ENCODE peak calls at places on chromosome 14, in six cellular contexts. One of them, this sample, is unnamed.

GRCh38 chr14:100147181-100147631 is 12.2 kb downstream of the DEGS2 start:
- DNase-seq in H1: no peak
- DNase-seq in HepG2: no peak
- DNase-seq in K562: no peak
- DNase-seq in SK-N-SH: peak; percentile 26
- DNase-seq in HCT116: no peak
- DNase-seq in this sample: no peak

GRCh38 chr14:98144964-98145363 is 1127.0 kb downstream of the BCL11B start:
- DNase-seq in H1: no peak
- DNase-seq in HepG2: no peak
- DNase-seq in K562: no peak
- DNase-seq in SK-N-SH: no peak
- DNase-seq in HCT116: no peak
- DNase-seq in this sample: no peak

GRCh38 chr14:66224492-66225178 is 261.5 kb upstream of the CCDC196 start:
- DNase-seq in H1: no peak
- DNase-seq in HepG2: no peak
- DNase-seq in K562: no peak
- DNase-seq in SK-N-SH: no peak
- DNase-seq in HCT116: no peak
- DNase-seq in this sample: no peak

GRCh38 chr14:34461334-34462131 is 507 bp downstream of the SPTSSA start:
- DNase-seq in H1: no peak
- DNase-seq in HepG2: peak; percentile 89
- DNase-seq in K562: peak; percentile 62
- DNase-seq in SK-N-SH: no peak
- DNase-seq in HCT116: peak; percentile 13
- DNase-seq in this sample: peak; percentile 56

GRCh38 chr14:20732477-20732876 is 13.2 kb upstream of the EDDM3A start:
- DNase-seq in H1: no peak
- DNase-seq in HepG2: no peak
- DNase-seq in K562: no peak
- DNase-seq in SK-N-SH: no peak
- DNase-seq in HCT116: no peak
- DNase-seq in this sample: no peak

GRCh38 chr14:101481557-101481956 is 79.7 kb upstream of the DIO3 start:
- DNase-seq in H1: no peak
- DNase-seq in HepG2: no peak
- DNase-seq in K562: no peak
- DNase-seq in SK-N-SH: no peak
- DNase-seq in HCT116: no peak
- DNase-seq in this sample: peak; percentile 18

GRCh38 chr14:61561144-61561543 is 134.2 kb upstream of the HIF1A start:
- DNase-seq in H1: no peak
- DNase-seq in HepG2: peak; percentile 42
- DNase-seq in K562: no peak
- DNase-seq in SK-N-SH: peak; percentile 47
- DNase-seq in HCT116: no peak
- DNase-seq in this sample: peak; percentile 48

GRCh38 chr14:33711761-33712160 is 239.1 kb downstream of the EGLN3 start:
- DNase-seq in H1: no peak
- DNase-seq in HepG2: no peak
- DNase-seq in K562: no peak
- DNase-seq in SK-N-SH: no peak
- DNase-seq in HCT116: no peak
- DNase-seq in this sample: no peak

GRCh38 chr14:78902010-78902623 is 731.9 kb downstream of the NRXN3 start:
- DNase-seq in H1: no peak
- DNase-seq in HepG2: peak; percentile 8
- DNase-seq in K562: peak; percentile 5
- DNase-seq in SK-N-SH: peak; percentile 7
- DNase-seq in HCT116: no peak
- DNase-seq in this sample: peak; percentile 8

GRCh38 chr14:36006623-36007022 is 169.9 kb downstream of the PTCSC3 start:
- DNase-seq in H1: no peak
- DNase-seq in HepG2: no peak
- DNase-seq in K562: no peak
- DNase-seq in SK-N-SH: no peak
- DNase-seq in HCT116: no peak
- DNase-seq in this sample: no peak

GRCh38 chr14:90714811-90715210 is 101.4 kb downstream of the TTC7B start:
- DNase-seq in H1: no peak
- DNase-seq in HepG2: no peak
- DNase-seq in K562: no peak
- DNase-seq in SK-N-SH: no peak
- DNase-seq in HCT116: no peak
- DNase-seq in this sample: no peak

GRCh38 chr14:25032092-25032784 is 17.7 kb downstream of the STXBP6 start:
- DNase-seq in H1: no peak
- DNase-seq in HepG2: peak; percentile 84
- DNase-seq in K562: no peak
- DNase-seq in SK-N-SH: no peak
- DNase-seq in HCT116: no peak
- DNase-seq in this sample: peak; percentile 37

GRCh38 chr14:94021416-94022157 is 4.6 kb upstream of the OTUB2 start:
- DNase-seq in H1: no peak
- DNase-seq in HepG2: peak; percentile 42
- DNase-seq in K562: no peak
- DNase-seq in SK-N-SH: no peak
- DNase-seq in HCT116: no peak
- DNase-seq in this sample: no peak

GRCh38 chr14:58808828-58809227 is 171.1 kb downstream of the DACT1 start:
- DNase-seq in H1: no peak
- DNase-seq in HepG2: no peak
- DNase-seq in K562: no peak
- DNase-seq in SK-N-SH: no peak
- DNase-seq in HCT116: no peak
- DNase-seq in this sample: peak; percentile 66

GRCh38 chr14:103737432-103738045 is 21.9 kb downstream of the ZFYVE21 start:
- DNase-seq in H1: no peak
- DNase-seq in HepG2: peak; percentile 12
- DNase-seq in K562: no peak
- DNase-seq in SK-N-SH: no peak
- DNase-seq in HCT116: no peak
- DNase-seq in this sample: no peak

GRCh38 chr14:70121521-70121920 is 67.2 kb downstream of the SLC8A3 start:
- DNase-seq in H1: no peak
- DNase-seq in HepG2: no peak
- DNase-seq in K562: no peak
- DNase-seq in SK-N-SH: no peak
- DNase-seq in HCT116: no peak
- DNase-seq in this sample: no peak

GRCh38 chr14:71130491-71131179 is 223.4 kb downstream of the PCNX1 start:
- DNase-seq in H1: no peak
- DNase-seq in HepG2: no peak
- DNase-seq in K562: no peak
- DNase-seq in SK-N-SH: no peak
- DNase-seq in HCT116: no peak
- DNase-seq in this sample: no peak

GRCh38 chr14:26389646-26390508 is 208.0 kb downstream of the NOVA1 start:
- DNase-seq in H1: no peak
- DNase-seq in HepG2: no peak
- DNase-seq in K562: no peak
- DNase-seq in SK-N-SH: no peak
- DNase-seq in HCT116: no peak
- DNase-seq in this sample: no peak

GRCh38 chr14:31968912-31969311 is 108.2 kb upstream of the ARHGAP5 start:
- DNase-seq in H1: no peak
- DNase-seq in HepG2: no peak
- DNase-seq in K562: no peak
- DNase-seq in SK-N-SH: no peak
- DNase-seq in HCT116: no peak
- DNase-seq in this sample: no peak

GRCh38 chr14:104206281-104206904 is 68.0 kb downstream of the KIF26A start:
- DNase-seq in H1: no peak
- DNase-seq in HepG2: peak; percentile 33
- DNase-seq in K562: no peak
- DNase-seq in SK-N-SH: peak; percentile 71
- DNase-seq in HCT116: no peak
- DNase-seq in this sample: no peak

GRCh38 chr14:103194256-103195045 is 71.2 kb downstream of the TNFAIP2 start:
- DNase-seq in H1: no peak
- DNase-seq in HepG2: peak; percentile 21
- DNase-seq in K562: no peak
- DNase-seq in SK-N-SH: no peak
- DNase-seq in HCT116: no peak
- DNase-seq in this sample: no peak

GRCh38 chr14:30885840-30886740 is 11.7 kb downstream of the COCH start:
- DNase-seq in H1: no peak
- DNase-seq in HepG2: no peak
- DNase-seq in K562: no peak
- DNase-seq in SK-N-SH: no peak
- DNase-seq in HCT116: no peak
- DNase-seq in this sample: no peak

GRCh38 chr14:99077076-99077843 is 194.7 kb downstream of the BCL11B start:
- DNase-seq in H1: no peak
- DNase-seq in HepG2: no peak
- DNase-seq in K562: no peak
- DNase-seq in SK-N-SH: no peak
- DNase-seq in HCT116: no peak
- DNase-seq in this sample: no peak

DNA sequence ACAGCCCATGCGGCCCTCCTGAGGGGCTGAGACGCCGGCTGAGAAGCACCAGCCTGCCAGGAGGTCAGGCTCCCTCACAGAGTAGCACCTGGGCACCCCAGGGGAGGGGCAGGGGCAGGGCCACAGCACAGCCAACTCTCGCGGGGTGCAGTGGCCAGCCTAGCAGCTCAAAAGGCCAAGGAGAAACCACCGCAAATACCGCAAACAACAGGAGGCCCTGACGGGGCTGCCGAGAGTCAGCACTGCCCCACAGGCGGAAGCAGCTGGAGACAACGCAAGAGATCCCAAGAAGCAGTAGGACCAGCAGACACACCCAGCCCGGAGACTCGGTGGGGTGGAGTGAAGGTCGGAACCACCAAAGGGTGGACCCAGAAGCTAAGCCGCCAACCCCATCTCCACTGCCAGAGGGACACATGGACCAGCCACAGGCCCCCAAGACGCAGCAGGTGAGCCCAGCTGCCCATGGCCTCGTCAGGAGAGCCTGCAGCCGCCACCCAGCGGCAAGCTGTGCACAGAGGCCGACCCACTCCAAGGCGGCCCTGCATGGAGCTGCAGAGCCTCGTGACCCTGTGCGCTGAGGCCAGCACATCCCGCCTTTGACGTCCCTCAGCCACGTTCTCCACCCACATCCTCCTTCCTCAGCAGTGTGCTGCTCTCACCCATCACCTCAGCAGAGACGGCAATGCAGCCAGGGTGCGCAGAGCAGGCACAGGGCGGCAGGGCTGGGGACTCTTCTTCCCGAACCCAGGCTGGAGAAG is 31.7 kb upstream of the BTBD6 start:
- DNase-seq in H1: no peak
- DNase-seq in HepG2: no peak
- DNase-seq in K562: no peak
- DNase-seq in SK-N-SH: no peak
- DNase-seq in HCT116: no peak
- DNase-seq in this sample: no peak
- TF ChIP-seq JUND in H1: no peak
- TF ChIP-seq JUND in HepG2: no peak
- TF ChIP-seq JUND in K562: no peak
- TF ChIP-seq JUND in SK-N-SH: no peak
- TF ChIP-seq JUND in HCT116: no peak
- TF ChIP-seq JUND in this sample: no peak

DNA sequence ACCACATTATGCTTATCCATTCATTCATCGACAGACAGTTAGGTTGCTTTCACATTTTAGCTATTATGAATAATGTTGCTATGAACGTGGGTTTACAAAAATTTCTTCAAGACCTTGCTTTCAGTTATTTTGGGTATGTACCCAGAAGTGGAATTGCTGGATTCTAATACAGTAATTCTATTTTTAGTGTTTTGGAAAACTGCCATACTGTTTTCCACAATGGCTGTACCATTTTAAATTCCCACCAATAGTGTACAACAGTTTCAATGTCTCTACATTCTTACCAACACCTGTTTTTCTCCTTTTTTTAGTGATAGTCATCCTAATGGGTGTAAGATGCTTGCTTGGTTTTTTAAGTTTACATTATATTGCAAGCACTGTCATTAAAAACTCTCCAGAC is 147.5 kb downstream of the ZFP36L1 start:
- DNase-seq in H1: no peak
- DNase-seq in HepG2: no peak
- DNase-seq in K562: no peak
- DNase-seq in SK-N-SH: no peak
- DNase-seq in HCT116: no peak
- DNase-seq in this sample: no peak
- TF ChIP-seq JUND in H1: no peak
- TF ChIP-seq JUND in HepG2: no peak
- TF ChIP-seq JUND in K562: no peak
- TF ChIP-seq JUND in SK-N-SH: no peak
- TF ChIP-seq JUND in HCT116: no peak
- TF ChIP-seq JUND in this sample: no peak

GRCh38 chr14:77139022-77139421 is 2.6 kb downstream of the ZDHHC22 start:
- DNase-seq in H1: no peak
- DNase-seq in HepG2: no peak
- DNase-seq in K562: no peak
- DNase-seq in SK-N-SH: no peak
- DNase-seq in HCT116: no peak
- DNase-seq in this sample: no peak

GRCh38 chr14:77140343-77140936 is 1.2 kb downstream of the ZDHHC22 start:
- DNase-seq in H1: no peak
- DNase-seq in HepG2: no peak
- DNase-seq in K562: no peak
- DNase-seq in SK-N-SH: no peak
- DNase-seq in HCT116: no peak
- DNase-seq in this sample: no peak

GRCh38 chr14:77140937-77141591 is 527 bp downstream of the ZDHHC22 start:
- DNase-seq in H1: no peak
- DNase-seq in HepG2: no peak
- DNase-seq in K562: peak; percentile 44
- DNase-seq in SK-N-SH: peak; percentile 94
- DNase-seq in HCT116: no peak
- DNase-seq in this sample: peak; percentile 31

GRCh38 chr14:77141592-77142288 is at the start of gene ZDHHC22:
- DNase-seq in H1: no peak
- DNase-seq in HepG2: no peak
- DNase-seq in K562: no peak
- DNase-seq in SK-N-SH: peak; percentile 92
- DNase-seq in HCT116: no peak
- DNase-seq in this sample: no peak

GRCh38 chr14:77139540-77140342 is 1.9 kb downstream of the ZDHHC22 start:
- DNase-seq in H1: no peak
- DNase-seq in HepG2: peak; percentile 29
- DNase-seq in K562: peak; percentile 69
- DNase-seq in SK-N-SH: peak; percentile 90
- DNase-seq in HCT116: peak; percentile 27
- DNase-seq in this sample: peak; percentile 52
- TF ChIP-seq JUND in H1: no peak
- TF ChIP-seq JUND in HepG2: no peak
- TF ChIP-seq JUND in K562: no peak
- TF ChIP-seq JUND in SK-N-SH: no peak
- TF ChIP-seq JUND in HCT116: no peak
- TF ChIP-seq JUND in this sample: no peak

DNA sequence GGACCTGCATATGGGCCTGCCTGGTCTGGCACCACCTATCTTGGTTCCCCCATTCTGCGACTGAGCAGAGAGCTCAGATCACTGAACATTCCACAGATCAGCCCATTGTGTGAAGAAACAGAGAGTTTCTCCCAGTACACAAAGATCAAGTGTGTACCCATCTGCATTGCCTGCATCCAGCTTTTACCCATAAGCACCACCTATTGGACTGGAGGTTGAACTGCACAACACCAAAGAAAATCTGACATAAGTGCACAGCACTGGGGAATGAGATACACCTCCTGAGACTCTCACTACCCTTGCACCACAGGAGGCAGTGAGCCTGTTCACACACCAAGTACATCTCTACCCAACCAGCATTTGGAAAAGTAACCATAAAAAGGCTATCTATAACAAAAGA is 362.6 kb upstream of the CLEC14A start:
- DNase-seq in H1: no peak
- DNase-seq in HepG2: no peak
- DNase-seq in K562: no peak
- DNase-seq in SK-N-SH: no peak
- DNase-seq in HCT116: no peak
- DNase-seq in this sample: no peak
- TF ChIP-seq JUND in H1: no peak
- TF ChIP-seq JUND in HepG2: no peak
- TF ChIP-seq JUND in K562: no peak
- TF ChIP-seq JUND in SK-N-SH: no peak
- TF ChIP-seq JUND in HCT116: no peak
- TF ChIP-seq JUND in this sample: no peak

This sample was measured in T47D.